ENCODE peak calls at places on chromosomes 16 and 17, in four cellular contexts. One of them, this sample, is unnamed.

GRCh38 chr17:37447641-37448040 is 41.0 kb downstream of the TADA2A start:
- DNase-seq in PC-3: peak
- DNase-seq in colonic mucosa: no peak
- DNase-seq in AG10803: peak
- DNase-seq in this sample: no peak

GRCh38 chr16:47387026-47387734 is 73.7 kb downstream of the ITFG1 start:
- DNase-seq in PC-3: no peak
- DNase-seq in colonic mucosa: no peak
- DNase-seq in AG10803: no peak
- DNase-seq in this sample: no peak

GRCh38 chr17:7486181-7486580 is 2.0 kb downstream of the POLR2A start:
- DNase-seq in PC-3: no peak
- DNase-seq in colonic mucosa: no peak
- DNase-seq in AG10803: peak
- DNase-seq in this sample: no peak

GRCh38 chr17:81493198-81494038 is 19.2 kb downstream of the ACTG1 start:
- DNase-seq in PC-3: no peak
- DNase-seq in colonic mucosa: no peak
- DNase-seq in AG10803: no peak
- DNase-seq in this sample: no peak

GRCh38 chr17:8954339-8954738 is 11.2 kb downstream of the PIK3R5 start:
- DNase-seq in PC-3: no peak
- DNase-seq in colonic mucosa: peak
- DNase-seq in AG10803: no peak
- DNase-seq in this sample: no peak

GRCh38 chr17:18141210-18141803 is 32.8 kb downstream of the MYO15A start:
- DNase-seq in PC-3: peak
- DNase-seq in colonic mucosa: peak
- DNase-seq in AG10803: peak
- DNase-seq in this sample: peak

GRCh38 chr17:7809086-7809790 is 24.8 kb upstream of the KDM6B start:
- DNase-seq in PC-3: peak
- DNase-seq in colonic mucosa: no peak
- DNase-seq in AG10803: no peak
- DNase-seq in this sample: no peak

GRCh38 chr17:65544658-65545057 is 16.8 kb downstream of the AXIN2 start:
- DNase-seq in PC-3: no peak
- DNase-seq in colonic mucosa: no peak
- DNase-seq in AG10803: no peak
- DNase-seq in this sample: no peak

GRCh38 chr16:82050909-82051357 is 15.9 kb downstream of the HSD17B2 start:
- DNase-seq in PC-3: no peak
- DNase-seq in colonic mucosa: no peak
- DNase-seq in AG10803: no peak
- DNase-seq in this sample: no peak

GRCh38 chr16:86826931-86827330 is 248.6 kb downstream of the FOXL1 start:
- DNase-seq in PC-3: no peak
- DNase-seq in colonic mucosa: no peak
- DNase-seq in AG10803: peak
- DNase-seq in this sample: no peak

GRCh38 chr16:31874354-31875111 is 926 bp downstream of the ZNF267 start:
- DNase-seq in PC-3: peak
- DNase-seq in colonic mucosa: peak
- DNase-seq in AG10803: peak
- DNase-seq in this sample: no peak

GRCh38 chr17:28384281-28385036 is 13.0 kb downstream of the SARM1 start:
- DNase-seq in PC-3: peak
- DNase-seq in colonic mucosa: peak
- DNase-seq in AG10803: peak
- DNase-seq in this sample: no peak

GRCh38 chr17:1495265-1495664 is 2.8 kb upstream of the MYO1C start:
- DNase-seq in PC-3: no peak
- DNase-seq in colonic mucosa: no peak
- DNase-seq in AG10803: peak
- DNase-seq in this sample: no peak

GRCh38 chr17:69227536-69227935 is 1.1 kb downstream of the ABCA10 start:
- DNase-seq in PC-3: no peak
- DNase-seq in colonic mucosa: no peak
- DNase-seq in AG10803: no peak
- DNase-seq in this sample: no peak
- H3K4me3 ChIP-seq in PC-3: no peak
- H3K4me3 ChIP-seq in colonic mucosa: no peak
- H3K4me3 ChIP-seq in AG10803: no peak
- H3K4me3 ChIP-seq in this sample: no peak

DNA sequence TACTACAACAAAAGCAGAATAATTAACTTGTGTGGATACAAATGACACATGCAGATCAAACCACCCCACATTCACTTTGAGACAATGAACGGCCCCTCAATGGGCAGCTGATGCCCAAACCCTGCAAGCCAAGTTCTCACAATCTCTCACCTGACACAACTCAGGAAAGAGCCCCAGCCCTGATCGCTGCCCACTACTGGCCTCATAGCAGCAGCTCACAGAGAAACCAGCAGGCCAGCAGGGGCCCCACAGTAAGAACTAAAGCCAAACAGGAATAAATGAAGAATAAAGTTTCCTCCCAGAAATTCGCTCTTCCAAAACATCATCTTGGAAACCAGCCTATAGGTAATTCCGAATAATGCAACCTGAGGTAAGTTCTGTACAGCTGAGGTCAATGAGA is 7.7 kb downstream of the AKTIP start:
- DNase-seq in PC-3: no peak
- DNase-seq in colonic mucosa: no peak
- DNase-seq in AG10803: no peak
- DNase-seq in this sample: no peak
- TF ChIP-seq CTCF in PC-3: peak
- TF ChIP-seq CTCF in colonic mucosa: no peak
- TF ChIP-seq CTCF in AG10803: no peak
- TF ChIP-seq CTCF in this sample: peak

DNA sequence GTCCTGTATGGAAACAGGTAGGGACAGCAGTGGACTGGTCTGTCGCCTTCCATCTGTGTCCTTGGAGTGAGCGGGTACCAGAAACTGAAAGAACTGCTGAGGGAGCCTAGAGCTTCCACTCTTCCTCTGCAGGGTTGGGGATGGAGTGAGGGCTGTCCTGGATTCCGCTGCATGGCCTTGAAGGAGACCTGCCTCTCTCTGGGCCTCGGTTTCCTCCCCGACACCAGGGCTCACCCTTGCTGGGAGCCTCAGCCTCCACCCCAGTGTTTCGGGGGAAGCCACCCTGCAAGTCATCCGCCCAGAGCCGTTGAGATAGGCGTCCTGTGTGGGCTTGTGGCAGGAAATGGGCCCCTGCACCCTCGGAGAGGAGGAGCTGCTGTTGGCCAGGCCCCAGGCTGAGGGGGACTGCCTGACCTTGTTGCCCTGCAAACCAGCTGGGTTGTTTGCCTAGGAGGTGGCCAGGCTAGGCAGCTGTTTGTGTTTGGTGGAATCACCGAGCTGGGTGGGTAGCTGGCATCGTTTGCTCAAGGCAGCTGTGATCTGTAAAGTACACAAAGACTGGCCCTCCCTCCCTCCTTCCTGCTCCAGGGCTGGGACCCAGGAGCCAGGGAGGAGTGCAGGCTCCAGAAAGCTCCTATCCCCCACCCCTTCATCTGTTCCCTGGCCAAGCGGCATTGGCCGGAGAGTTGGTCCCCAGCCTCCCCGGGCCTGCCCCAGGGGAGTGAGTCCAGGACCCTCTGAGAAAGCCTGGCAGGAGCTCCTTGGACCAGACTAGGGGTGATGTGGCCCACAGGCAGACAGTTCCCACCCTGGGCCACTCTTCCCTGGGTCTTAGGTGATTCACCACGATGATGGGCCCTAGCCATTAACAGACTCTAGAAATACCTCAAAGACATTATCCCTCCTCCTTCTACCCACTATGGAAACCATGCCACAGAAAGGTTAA is 1.3 kb downstream of the RAB37 start:
- DNase-seq in PC-3: peak
- DNase-seq in colonic mucosa: peak
- DNase-seq in AG10803: no peak
- DNase-seq in this sample: no peak
- H3K4me3 ChIP-seq in PC-3: no peak
- H3K4me3 ChIP-seq in colonic mucosa: peak
- H3K4me3 ChIP-seq in AG10803: no peak
- H3K4me3 ChIP-seq in this sample: no peak

DNA sequence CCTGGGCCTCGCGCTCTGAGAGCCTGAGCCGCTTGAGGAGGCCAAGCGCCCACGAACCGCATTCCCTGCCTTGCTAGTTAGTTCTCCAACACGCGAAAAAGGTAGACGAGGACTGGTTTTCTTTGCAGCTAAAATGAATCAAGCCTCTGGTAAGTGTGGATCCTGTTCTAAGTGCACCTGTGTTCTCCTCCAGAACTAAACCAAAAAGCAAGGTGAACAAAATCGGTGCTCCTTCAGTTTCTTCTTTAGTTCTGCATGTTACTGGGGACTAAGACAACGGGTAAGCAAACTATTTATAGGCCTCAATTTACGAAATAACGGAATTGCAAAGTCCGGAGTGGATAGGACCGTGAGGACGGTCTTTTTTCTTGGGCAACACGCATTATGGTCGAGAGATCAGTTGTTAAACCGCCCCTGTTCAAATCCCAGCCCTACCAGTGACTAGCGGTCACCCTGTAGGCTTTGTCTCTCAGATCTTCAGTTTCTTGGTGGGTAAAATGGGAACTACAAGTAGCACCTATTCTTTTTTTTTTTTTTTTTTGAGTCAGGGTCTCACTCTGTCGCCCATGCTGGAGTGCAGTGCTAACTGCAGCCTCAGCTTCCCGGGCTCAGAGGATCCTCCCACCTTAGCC is 993 bp upstream of the ANKRD11 start:
- DNase-seq in PC-3: peak
- DNase-seq in colonic mucosa: no peak
- DNase-seq in AG10803: peak
- DNase-seq in this sample: no peak
- TF ChIP-seq CTCF in PC-3: peak
- TF ChIP-seq CTCF in colonic mucosa: no peak
- TF ChIP-seq CTCF in AG10803: peak
- TF ChIP-seq CTCF in this sample: no peak

DNA sequence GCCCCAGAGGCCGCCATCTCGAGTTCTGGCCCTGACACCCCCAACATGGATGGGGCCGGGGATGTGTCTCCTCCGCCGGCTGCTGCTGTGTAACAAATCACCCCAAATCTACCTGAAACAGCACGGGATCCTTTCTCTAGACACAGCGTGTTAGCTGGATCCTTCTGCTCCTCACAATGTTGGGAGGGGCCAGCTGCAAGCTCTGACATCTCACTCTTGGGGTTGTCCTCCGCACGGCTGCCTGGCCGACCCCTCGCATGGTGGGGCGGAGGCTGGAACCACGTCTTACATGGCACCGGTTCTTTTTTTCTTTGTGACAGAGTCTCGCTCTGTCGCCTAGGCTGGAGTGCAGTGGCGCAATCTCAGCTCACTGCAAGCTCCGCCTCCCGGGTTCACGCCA is 11.6 kb upstream of the DEF8 start:
- DNase-seq in PC-3: no peak
- DNase-seq in colonic mucosa: no peak
- DNase-seq in AG10803: no peak
- DNase-seq in this sample: no peak
- H3K4me3 ChIP-seq in PC-3: no peak
- H3K4me3 ChIP-seq in colonic mucosa: no peak
- H3K4me3 ChIP-seq in AG10803: no peak
- H3K4me3 ChIP-seq in this sample: no peak

DNA sequence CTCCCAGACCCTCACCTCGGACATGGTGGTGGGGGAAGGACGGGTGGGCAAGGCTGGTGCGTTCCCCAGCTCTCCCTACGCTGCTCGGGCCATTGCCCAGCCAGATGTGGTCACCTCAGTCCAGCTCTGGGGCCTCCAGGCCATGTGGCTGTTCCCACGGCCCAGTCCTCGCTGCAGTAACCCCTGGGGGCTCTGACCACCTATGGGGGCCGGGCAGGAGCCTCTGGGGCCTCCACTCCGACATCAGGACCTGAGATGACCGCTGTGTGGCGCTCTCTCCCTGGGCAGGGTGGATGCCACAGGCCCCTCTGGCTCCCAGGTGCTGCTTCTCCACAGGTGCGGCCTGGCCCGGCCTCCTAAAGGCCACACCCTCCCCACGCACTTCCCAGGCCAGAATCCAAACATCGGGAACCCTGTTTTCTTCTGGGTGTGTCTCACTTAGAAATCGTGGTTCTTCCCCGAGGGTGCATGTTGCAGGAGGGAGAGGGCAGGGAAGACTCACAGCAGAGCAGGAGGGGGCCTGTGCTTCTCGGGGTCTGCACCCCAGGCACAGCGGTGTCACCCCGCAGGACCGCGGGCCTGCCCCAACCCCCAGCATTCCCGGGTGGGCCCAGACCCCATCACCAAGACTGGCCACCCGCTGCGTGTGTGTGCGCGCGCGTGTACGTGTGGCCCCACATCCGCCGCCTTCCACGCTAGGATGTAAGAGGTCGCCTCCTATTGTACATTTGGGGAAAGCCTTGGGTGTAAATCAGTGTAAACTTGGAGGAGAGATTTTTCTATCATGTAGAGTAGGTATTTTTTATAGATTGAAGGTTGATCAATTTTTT is 5.9 kb upstream of the CAPN15 start:
- DNase-seq in PC-3: no peak
- DNase-seq in colonic mucosa: peak
- DNase-seq in AG10803: no peak
- DNase-seq in this sample: no peak
- TF ChIP-seq CTCF in PC-3: peak
- TF ChIP-seq CTCF in colonic mucosa: peak
- TF ChIP-seq CTCF in AG10803: peak
- TF ChIP-seq CTCF in this sample: peak

DNA sequence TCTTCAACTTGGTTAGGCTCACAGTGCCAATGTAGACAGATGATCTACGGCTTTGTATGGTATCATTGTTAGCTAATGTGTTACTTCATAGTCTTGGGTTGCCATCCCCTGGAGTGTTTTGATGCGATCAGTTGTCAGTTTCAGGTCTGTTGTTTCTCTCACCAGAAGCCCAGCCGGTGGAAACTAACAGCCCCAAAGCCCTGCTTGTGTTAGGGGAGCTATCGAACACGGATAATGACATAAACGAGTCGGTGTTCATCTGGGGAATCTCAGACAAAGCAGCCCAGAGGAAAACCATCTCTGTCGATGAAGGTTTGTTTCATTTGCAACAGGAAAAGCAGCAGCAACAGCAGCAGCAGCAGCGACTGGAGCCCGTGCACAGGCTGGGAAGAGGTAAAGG is 107.4 kb upstream of the ANKFN1 start:
- DNase-seq in PC-3: no peak
- DNase-seq in colonic mucosa: no peak
- DNase-seq in AG10803: no peak
- DNase-seq in this sample: no peak
- H3K4me3 ChIP-seq in PC-3: no peak
- H3K4me3 ChIP-seq in colonic mucosa: no peak
- H3K4me3 ChIP-seq in AG10803: no peak
- H3K4me3 ChIP-seq in this sample: no peak

This sample was measured in HFF-Myc.